ENCODE peak calls at places on chromosomes 6 and 20, in ten cellular contexts. Z is AG20443; E is posterior cingulate gyrus; W is activated naive CD4-positive, alpha-beta T cell; L is sciatic nerve; P is neural progenitor cell; K is sigmoid colon; B is Panc1; S is left colon; R is uterus. M is an unnamed sample.
A peak's percentile ranks its signal among the peaks of the same experiment; 100 is the strongest.

GRCh38 chr6:168695701-168696100 is 254.7 kb downstream of the SMOC2 start:
- DNase-seq in Z (no peak), E (no peak), W (no peak), L (no peak), P (no peak), K (no peak), B (no peak), S (no peak), R (no peak), M (no peak)

GRCh38 chr20:11229772-11230171 is 556.0 kb upstream of the JAG1 start:
- DNase-seq in Z (peak; percentile 90), E (peak; percentile 76), W (no peak), L (no peak), P (peak; percentile 37), K (no peak), B (peak; percentile 24), S (no peak), R (peak; percentile 39), M (no peak)

GRCh38 chr6:30171677-30172471 is 8.5 kb downstream of the TRIM15 start:
- DNase-seq in Z (peak; percentile 35), E (no peak), W (no peak), L (no peak), P (peak; percentile 79), K (no peak), B (no peak), S (no peak), R (no peak), M (no peak)

GRCh38 chr6:88492824-88493223 is 326.7 kb upstream of the CNR1 start:
- DNase-seq in Z (peak; percentile 43), E (no peak), W (no peak), L (no peak), P (peak; percentile 17), K (no peak), B (no peak), S (no peak), R (no peak), M (no peak)

GRCh38 chr20:36070451-36070850 is 84.1 kb upstream of the EPB41L1 start:
- DNase-seq in Z (no peak), E (peak; percentile 91), W (no peak), L (peak; percentile 67), P (peak; percentile 72), K (no peak), B (no peak), S (no peak), R (no peak), M (no peak)

GRCh38 chr20:39318911-39319310 is 356.8 kb downstream of the DHX35 start:
- DNase-seq in Z (no peak), E (no peak), W (no peak), L (no peak), P (no peak), K (no peak), B (no peak), S (no peak), R (no peak), M (no peak)

GRCh38 chr6:108009894-108010293 is 51.9 kb upstream of the SEC63 start:
- DNase-seq in Z (no peak), E (no peak), W (no peak), L (no peak), P (no peak), K (no peak), B (no peak), S (no peak), R (no peak), M (no peak)

GRCh38 chr6:3119040-3119723 is 671 bp downstream of the BPHL start:
- DNase-seq in Z (peak; percentile 55), E (no peak), W (no peak), L (no peak), P (no peak), K (no peak), B (no peak), S (no peak), R (no peak), M (no peak)

GRCh38 chr6:783966-784365 is 91.0 kb upstream of the EXOC2 start:
- DNase-seq in Z (no peak), E (no peak), W (no peak), L (no peak), P (no peak), K (no peak), B (no peak), S (no peak), R (no peak), M (no peak)

GRCh38 chr6:154314084-154314483 is 42.5 kb downstream of the IPCEF1 start:
- DNase-seq in Z (no peak), E (no peak), W (no peak), L (no peak), P (no peak), K (no peak), B (no peak), S (no peak), R (no peak), M (no peak)

GRCh38 chr6:108127826-108128225 is 38.0 kb upstream of the NR2E1 start:
- DNase-seq in Z (peak; percentile 41), E (no peak), W (no peak), L (no peak), P (no peak), K (no peak), B (peak; percentile 93), S (no peak), R (no peak), M (no peak)

GRCh38 chr6:99185525-99185924 is 163.9 kb downstream of the FAXC start:
- DNase-seq in Z (no peak), E (no peak), W (no peak), L (no peak), P (peak; percentile 60), K (no peak), B (no peak), S (no peak), R (no peak), M (no peak)

GRCh38 chr6:13360671-13361540 is 32.6 kb upstream of the TBC1D7 start:
- DNase-seq in Z (no peak), E (no peak), W (no peak), L (no peak), P (no peak), K (no peak), B (no peak), S (no peak), R (no peak), M (no peak)

GRCh38 chr6:161639772-161640171 is 365.9 kb upstream of the AGPAT4 start:
- DNase-seq in Z (no peak), E (no peak), W (no peak), L (no peak), P (peak; percentile 8), K (no peak), B (no peak), S (no peak), R (no peak), M (no peak)

GRCh38 chr6:132188865-132189264 is 212.4 kb downstream of the MOXD1 start:
- DNase-seq in Z (peak; percentile 60), E (no peak), W (no peak), L (no peak), P (no peak), K (no peak), B (no peak), S (no peak), R (no peak), M (no peak)

GRCh38 chr20:47805951-47806350 is 20.7 kb upstream of the SULF2 start:
- DNase-seq in Z (no peak), E (peak; percentile 32), W (no peak), L (no peak), P (no peak), K (peak; percentile 60), B (no peak), S (no peak), R (peak; percentile 4), M (peak; percentile 70)

GRCh38 chr20:38067717-38068365 is 34.3 kb downstream of the RPRD1B start:
- DNase-seq in Z (no peak), E (no peak), W (no peak), L (no peak), P (no peak), K (no peak), B (no peak), S (no peak), R (no peak), M (no peak)

GRCh38 chr6:150202934-150203333 is 60.1 kb downstream of the PPP1R14C start:
- DNase-seq in Z (no peak), E (no peak), W (no peak), L (no peak), P (no peak), K (no peak), B (no peak), S (no peak), R (no peak), M (no peak)

M was measured in cardiac septum.